ENCODE peak calls at places on chromosomes 13 and 19, in six cellular contexts. V is left lung, E is uterus, H is heart left ventricle, U is endothelial cell of umbilical vein, I is brain microvascular endothelial cell. K is an unnamed sample. For H3K36me3, the result is how much of the 10 kb centered on the place peaks cover.

GRCh38 chr13:33403807-33404362 is 118.3 kb upstream of the STARD13 start:
- DNase-seq in U (no peak), E (no peak), H (no peak), V (no peak), I (no peak), K (no peak)

GRCh38 chr19:2362970-2363300 is 2.9 kb downstream of the TMPRSS9 start:
- DNase-seq in I (no peak), V (peak), E (no peak), H (no peak), U (no peak), K (no peak)

GRCh38 chr19:39135701-39136100 is 10.1 kb downstream of the PAK4 start:
- DNase-seq in E (no peak), I (no peak), U (no peak), H (no peak), V (peak), K (no peak)

GRCh38 chr13:113083402-113084061 is 22.1 kb upstream of the F7 start:
- DNase-seq in V (peak), U (no peak), I (no peak), H (peak), E (no peak), K (no peak)

GRCh38 chr13:45086484-45086883 is 33.8 kb upstream of the GTF2F2 start:
- DNase-seq in I (no peak), H (no peak), U (no peak), V (no peak), E (no peak), K (no peak)

GRCh38 chr13:34939771-34940170 is 2.3 kb upstream of the NBEA start:
- DNase-seq in E (no peak), H (no peak), V (no peak), I (no peak), U (no peak), K (no peak)

GRCh38 chr19:4388171-4389063 is 11.9 kb downstream of the SH3GL1 start:
- DNase-seq in I (no peak), E (no peak), H (peak), V (peak), U (no peak), K (no peak)

GRCh38 chr19:42032428-42032827 is 37.6 kb downstream of the GRIK5 start:
- DNase-seq in V (peak), H (peak), I (no peak), E (no peak), U (no peak), K (no peak)

GRCh38 chr13:77016241-77016812 is 10.6 kb downstream of the FBXL3 start:
- DNase-seq in U (no peak), E (no peak), V (no peak), I (no peak), H (no peak), K (no peak)
- H3K36me3 ChIP-seq in U (under half), E (under half), V (under half), I (under half), H (half or more), K (under half)

GRCh38 chr13:50892162-50892944 is 17.2 kb upstream of the RNASEH2B start:
- DNase-seq in I (no peak), V (no peak), H (no peak), E (no peak), U (no peak), K (no peak)
- H3K27ac ChIP-seq in I (no peak), V (peak), H (peak), E (peak), U (no peak), K (no peak)

DNA sequence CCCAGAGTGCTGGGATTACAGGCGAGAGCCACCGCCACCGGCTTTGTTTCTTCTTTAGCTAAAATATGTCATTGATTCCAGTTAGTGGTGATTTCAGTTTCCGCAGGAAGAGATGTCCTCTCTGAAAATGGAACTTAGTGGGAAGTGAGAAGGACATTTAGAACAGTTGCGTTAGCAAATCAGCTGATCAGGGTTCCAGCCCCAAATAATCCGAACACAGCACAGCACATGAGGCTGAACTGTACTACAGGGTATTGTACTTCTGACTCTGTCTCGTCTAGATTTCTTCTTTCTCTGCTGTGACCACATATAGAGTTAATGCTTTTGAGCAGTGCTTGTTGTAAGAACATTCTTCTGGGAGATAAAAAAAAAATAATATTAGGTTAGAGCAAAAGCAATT is 314.4 kb downstream of the MYO16 start:
- DNase-seq in U (no peak), E (no peak), H (no peak), I (no peak), V (no peak), K (no peak)
- TF ChIP-seq CTCF in U (no peak), E (no peak), H (no peak), I (no peak), V (no peak), K (no peak)

GRCh38 chr13:94583926-94584325 is 12.0 kb downstream of the TGDS start:
- DNase-seq in V (no peak), I (no peak), U (no peak), E (no peak), H (no peak), K (no peak)
- H3K36me3 ChIP-seq in V (under half), I (under half), U (under half), E (under half), H (under half), K (under half)